ENCODE peak calls at places on chromosomes 16 and 17, in ten cellular contexts. Z is ovary, Y is A549, T is IMR-90, M is stomach, O is heart left ventricle, I is prostate gland, S is esophagus squamous epithelium, J is uterus, N is body of pancreas. L is an unnamed sample.

GRCh38 chr17:75308732-75309629 is 19.7 kb upstream of the SLC25A19 start:
- DNase-seq in Z (no peak), Y (no peak), T (no peak), M (peak; percentile 67), O (no peak), I (no peak), S (no peak), J (no peak), N (peak; percentile 60), L (no peak)

GRCh38 chr17:30720013-30720471 is 104.5 kb downstream of the CRLF3 start:
- DNase-seq in Z (no peak), Y (no peak), T (no peak), M (peak; percentile 15), O (peak; percentile 38), I (no peak), S (no peak), J (peak; percentile 10), N (no peak), L (peak; percentile 56)

GRCh38 chr16:17339764-17340541 is 130.8 kb downstream of the XYLT1 start:
- DNase-seq in Z (no peak), Y (no peak), T (peak; percentile 46), M (peak; percentile 41), O (no peak), I (no peak), S (no peak), J (no peak), N (no peak), L (no peak)

GRCh38 chr17:50147841-50148225 is 2.6 kb downstream of the PPP1R9B start:
- DNase-seq in Z (no peak), Y (peak; percentile 50), T (no peak), M (no peak), O (no peak), I (no peak), S (no peak), J (no peak), N (peak; percentile 51), L (no peak)

GRCh38 chr17:73566905-73567782 is 77.1 kb downstream of the SDK2 start:
- DNase-seq in Z (no peak), Y (no peak), T (no peak), M (no peak), O (peak; percentile 17), I (peak; percentile 28), S (no peak), J (no peak), N (no peak), L (no peak)

GRCh38 chr16:14405611-14406537 is 224.2 kb downstream of the PARN start:
- DNase-seq in Z (peak; percentile 24), Y (peak; percentile 59), T (no peak), M (peak; percentile 33), O (peak; percentile 3), I (no peak), S (no peak), J (no peak), N (no peak), L (peak; percentile 87)

GRCh38 chr16:86181526-86181925 is 282.6 kb downstream of the IRF8 start:
- DNase-seq in Z (no peak), Y (peak; percentile 5), T (no peak), M (no peak), O (no peak), I (no peak), S (no peak), J (no peak), N (no peak), L (no peak)

GRCh38 chr16:17744903-17745581 is 274.3 kb upstream of the XYLT1 start:
- DNase-seq in Z (no peak), Y (no peak), T (no peak), M (no peak), O (no peak), I (no peak), S (no peak), J (peak; percentile 18), N (no peak), L (no peak)

GRCh38 chr16:79874391-79874790 is 273.9 kb upstream of the MAF start:
- DNase-seq in Z (no peak), Y (no peak), T (no peak), M (no peak), O (peak; percentile 67), I (no peak), S (no peak), J (no peak), N (no peak), L (no peak)

GRCh38 chr16:74726736-74727135 is 26.1 kb upstream of the MLKL start:
- DNase-seq in Z (no peak), Y (peak; percentile 72), T (no peak), M (no peak), O (no peak), I (no peak), S (no peak), J (no peak), N (peak; percentile 18), L (no peak)

GRCh38 chr16:89700649-89701424 is 668 bp downstream of the SPATA2L start:
- DNase-seq in Z (peak; percentile 58), Y (peak; percentile 72), T (peak; percentile 24), M (peak; percentile 76), O (peak; percentile 73), I (peak; percentile 51), S (no peak), J (peak; percentile 48), N (peak; percentile 86), L (no peak)

GRCh38 chr16:82016964-82017363 is 5.7 kb upstream of the SDR42E1 start:
- DNase-seq in Z (no peak), Y (no peak), T (no peak), M (no peak), O (no peak), I (no peak), S (no peak), J (no peak), N (no peak), L (no peak)

GRCh38 chr16:57949013-57949412 is 21.9 kb downstream of the CNGB1 start:
- DNase-seq in Z (no peak), Y (no peak), T (no peak), M (no peak), O (no peak), I (no peak), S (no peak), J (no peak), N (no peak), L (no peak)

GRCh38 chr17:40561294-40561870 is 3.9 kb downstream of the CCR7 start:
- DNase-seq in Z (no peak), Y (no peak), T (no peak), M (peak; percentile 21), O (no peak), I (no peak), S (no peak), J (no peak), N (no peak), L (peak; percentile 75)

GRCh38 chr17:47708864-47709541 is 15.0 kb downstream of the TBKBP1 start:
- DNase-seq in Z (peak; percentile 53), Y (no peak), T (peak; percentile 31), M (peak; percentile 62), O (peak; percentile 71), I (no peak), S (no peak), J (peak; percentile 65), N (no peak), L (no peak)

GRCh38 chr17:62755139-62755851 is 52.8 kb downstream of the MARCHF10 start:
- DNase-seq in Z (no peak), Y (peak; percentile 20), T (peak; percentile 20), M (no peak), O (no peak), I (no peak), S (no peak), J (peak; percentile 49), N (no peak), L (no peak)

GRCh38 chr17:31571124-31571892 is 179.8 kb downstream of the RAB11FIP4 start:
- DNase-seq in Z (peak; percentile 88), Y (peak; percentile 24), T (peak; percentile 98), M (peak; percentile 74), O (peak; percentile 88), I (peak; percentile 42), S (no peak), J (peak; percentile 93), N (peak; percentile 85), L (no peak)

DNA sequence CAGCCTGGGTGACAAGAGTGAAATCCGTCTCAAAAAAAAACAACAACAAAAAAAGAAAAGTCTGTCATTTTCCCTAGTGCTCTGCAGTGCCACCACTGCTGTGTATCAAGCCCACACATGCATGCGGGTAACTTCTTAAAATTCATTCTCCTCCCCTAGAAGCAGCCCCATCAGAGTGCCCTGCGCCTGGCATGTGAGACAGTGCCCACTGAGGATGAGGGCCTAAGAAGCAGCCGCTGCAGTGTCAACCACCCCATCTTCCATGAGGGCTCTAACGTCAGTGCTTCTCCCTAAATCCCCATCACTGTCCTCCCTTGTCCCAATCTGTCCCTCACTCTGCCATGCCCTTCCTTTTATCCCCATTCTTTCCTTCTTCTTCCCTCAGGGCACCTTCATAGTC is 10.2 kb downstream of the COX6A2 start:
- DNase-seq in Z (no peak), Y (no peak), T (no peak), M (no peak), O (no peak), I (no peak), S (no peak), J (no peak), N (no peak), L (no peak)
- TF ChIP-seq POLR2A in Z (no peak), Y (no peak), T (no peak), M (no peak), O (no peak), I (no peak), S (no peak), J (no peak), N (no peak), L (no peak)

GRCh38 chr16:87350031-87350430 is 32.8 kb upstream of the C16orf95 start:
- DNase-seq in Z (no peak), Y (no peak), T (no peak), M (no peak), O (no peak), I (no peak), S (no peak), J (no peak), N (no peak), L (no peak)
- H3K4me3 ChIP-seq in Z (no peak overlapping the region), Y (no peak overlapping the region), T (no peak overlapping the region), M (no peak overlapping the region), O (no peak overlapping the region), I (no peak overlapping the region), S (no peak overlapping the region), J (no peak overlapping the region), N (no peak overlapping the region), L (no peak overlapping the region)

DNA sequence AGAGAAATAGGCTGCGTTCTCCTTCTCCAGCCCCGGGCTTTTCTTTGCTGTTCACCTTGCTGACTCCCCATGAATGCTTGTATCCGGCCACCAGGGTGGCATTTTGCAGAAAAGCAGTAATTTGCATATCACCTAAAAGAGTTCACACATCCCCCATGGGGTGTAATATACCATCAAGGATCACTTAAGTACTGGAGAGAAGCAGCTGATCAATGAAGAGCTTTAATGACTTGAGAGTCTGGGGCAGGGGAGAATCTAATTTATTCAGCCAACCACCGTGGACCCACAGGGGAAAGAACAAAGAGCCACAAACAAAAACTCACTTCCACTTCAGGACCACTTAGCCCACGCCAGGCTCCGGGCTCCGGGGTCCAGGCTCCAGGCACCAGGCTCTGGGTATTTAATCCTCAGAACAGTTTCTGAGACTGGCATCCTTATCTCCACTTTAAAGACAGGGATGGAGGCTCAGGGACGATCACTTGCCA is 33.9 kb upstream of the SEC14L1 start:
- DNase-seq in Z (no peak), Y (no peak), T (no peak), M (no peak), O (no peak), I (no peak), S (no peak), J (no peak), N (no peak), L (no peak)
- TF ChIP-seq CTCF in Z (no peak), Y (no peak), T (no peak), M (no peak), O (no peak), I (no peak), S (no peak), J (no peak), N (no peak), L (no peak)

GRCh38 chr17:28480278-28480677 is 6.8 kb downstream of the SLC13A2 start:
- DNase-seq in Z (no peak), Y (no peak), T (no peak), M (no peak), O (no peak), I (no peak), S (no peak), J (no peak), N (no peak), L (no peak)
- TF ChIP-seq POLR2A in Z (no peak), Y (no peak), T (no peak), M (no peak), O (no peak), I (no peak), S (no peak), J (no peak), N (no peak), L (no peak)